ENCODE peak calls at places on chromosomes 7 and 10, in six cellular contexts. W, C, B, Z, X and U are unnamed samples.
A peak's percentile ranks its signal among the peaks of the same experiment; 100 is the strongest.

GRCh38 chr7:35519971-35520809 is 174.7 kb downstream of the HERPUD2 start:
- DNase-seq in B (no peak), W (peak; percentile 71), C (peak; percentile 52), Z (peak; percentile 45), X (peak; percentile 73), U (peak; percentile 4)

GRCh38 chr7:55308186-55308929 is 56.8 kb upstream of the LANCL2 start:
- DNase-seq in B (no peak), C (peak; percentile 87), W (no peak), X (no peak), Z (peak; percentile 30), U (no peak)

GRCh38 chr10:61613665-61614064 is 49.1 kb upstream of the CABCOCO1 start:
- DNase-seq in C (no peak), X (no peak), Z (no peak), W (no peak), B (no peak), U (no peak)

GRCh38 chr7:111009641-111010040 is 81.3 kb upstream of the LRRN3 start:
- DNase-seq in C (no peak), B (no peak), W (no peak), X (no peak), Z (no peak), U (no peak)

GRCh38 chr10:32084484-32084883 is 28.3 kb upstream of the KIF5B start:
- DNase-seq in W (no peak), Z (no peak), C (no peak), X (no peak), B (no peak), U (no peak)

GRCh38 chr10:4083509-4084003 is 298.5 kb upstream of the KLF6 start:
- DNase-seq in B (no peak), Z (no peak), C (no peak), W (no peak), X (no peak), U (no peak)

GRCh38 chr7:107208563-107208962 is 39.8 kb downstream of the HBP1 start:
- DNase-seq in Z (no peak), C (no peak), W (no peak), X (peak; percentile 28), B (no peak), U (no peak)

GRCh38 chr10:104232613-104233102 is 494 bp upstream of the CFAP43 start:
- DNase-seq in B (no peak), X (no peak), W (no peak), Z (peak; percentile 33), C (no peak), U (no peak)

GRCh38 chr10:92091965-92092364 is 168.4 kb downstream of the BTAF1 start:
- DNase-seq in X (no peak), Z (no peak), B (no peak), C (no peak), W (no peak), U (no peak)

GRCh38 chr7:131959106-131959812 is 402.8 kb upstream of the PODXL start:
- DNase-seq in X (no peak), Z (no peak), C (no peak), B (no peak), W (no peak), U (no peak)

GRCh38 chr10:116465541-116465940 is 37.9 kb downstream of the PNLIPRP3 start:
- DNase-seq in C (no peak), Z (no peak), B (no peak), X (no peak), W (no peak), U (no peak)

GRCh38 chr7:138890782-138891445 is 90.3 kb downstream of the KIAA1549 start:
- DNase-seq in B (no peak), W (peak; percentile 82), C (peak; percentile 22), Z (peak; percentile 73), X (no peak), U (no peak)

GRCh38 chr10:132158122-132158741 is 28.5 kb upstream of the DPYSL4 start:
- DNase-seq in C (no peak), B (no peak), W (no peak), Z (no peak), X (no peak), U (no peak)

GRCh38 chr10:126481181-126481580 is 92.9 kb upstream of the ADAM12 start:
- DNase-seq in W (no peak), B (no peak), X (no peak), C (no peak), Z (no peak), U (no peak)

DNA sequence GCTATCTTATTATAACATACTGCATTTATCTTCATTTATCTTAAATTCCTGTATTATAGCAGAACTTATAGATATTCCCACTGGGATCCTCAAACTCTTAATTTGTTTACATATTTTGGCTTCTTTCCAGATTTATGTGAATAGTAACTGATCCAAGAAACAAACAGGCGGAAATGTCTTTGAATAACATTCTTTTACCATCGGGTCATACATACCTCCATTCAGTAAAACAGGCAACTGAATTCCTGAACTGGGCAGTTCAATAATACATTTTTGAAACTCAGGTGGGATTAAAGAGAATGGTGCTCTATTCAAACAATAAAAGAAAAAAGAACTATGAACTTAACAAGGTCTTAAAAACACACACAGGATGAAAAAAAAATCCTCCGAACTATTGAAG is 337.4 kb downstream of the CRPPA start:
- DNase-seq in W (peak; percentile 47), X (no peak), Z (no peak), C (peak; percentile 9), B (no peak), U (no peak)
- TF ChIP-seq CEBPB in W (no peak), X (no peak), Z (no peak), C (no peak), B (no peak), U (no peak)

DNA sequence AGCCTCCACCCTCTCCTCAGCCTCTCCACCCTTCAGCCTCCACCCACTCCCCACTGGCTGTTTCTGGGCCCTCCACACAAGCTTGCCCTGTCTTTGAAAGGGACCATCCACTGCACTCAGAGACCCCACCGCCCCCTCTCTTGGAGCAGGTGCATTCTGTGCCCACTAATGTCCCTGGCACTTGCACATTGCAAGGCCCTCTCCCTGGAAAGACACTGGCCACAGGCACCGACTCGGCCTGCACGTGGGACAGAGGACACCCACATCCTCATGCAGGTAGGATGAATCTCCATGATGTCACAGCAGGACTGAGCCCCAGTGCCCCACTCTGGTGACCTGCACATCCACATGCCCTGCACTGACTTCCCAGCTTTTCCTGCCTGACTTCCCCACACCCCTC is 36.8 kb upstream of the EBF3 start:
- DNase-seq in C (no peak), W (no peak), X (no peak), B (no peak), Z (no peak), U (no peak)
- TF ChIP-seq RFX5 in C (no peak), W (no peak), X (no peak), B (no peak), Z (no peak), U (no peak)

GRCh38 chr10:82221750-82222149 is 346.8 kb downstream of the NRG3 start:
- DNase-seq in X (no peak), C (no peak), B (no peak), W (no peak), Z (no peak), U (no peak)
- TF ChIP-seq CEBPB in X (no peak), C (no peak), B (no peak), W (no peak), Z (no peak), U (no peak)

GRCh38 chr7:134016223-134016941 is 110.8 kb upstream of the LRGUK start:
- DNase-seq in B (no peak), Z (peak; percentile 21), C (peak; percentile 39), X (peak; percentile 57), W (peak; percentile 65), U (no peak)
- TF ChIP-seq RFX5 in B (no peak), Z (no peak), C (no peak), X (no peak), W (no peak), U (no peak)

DNA sequence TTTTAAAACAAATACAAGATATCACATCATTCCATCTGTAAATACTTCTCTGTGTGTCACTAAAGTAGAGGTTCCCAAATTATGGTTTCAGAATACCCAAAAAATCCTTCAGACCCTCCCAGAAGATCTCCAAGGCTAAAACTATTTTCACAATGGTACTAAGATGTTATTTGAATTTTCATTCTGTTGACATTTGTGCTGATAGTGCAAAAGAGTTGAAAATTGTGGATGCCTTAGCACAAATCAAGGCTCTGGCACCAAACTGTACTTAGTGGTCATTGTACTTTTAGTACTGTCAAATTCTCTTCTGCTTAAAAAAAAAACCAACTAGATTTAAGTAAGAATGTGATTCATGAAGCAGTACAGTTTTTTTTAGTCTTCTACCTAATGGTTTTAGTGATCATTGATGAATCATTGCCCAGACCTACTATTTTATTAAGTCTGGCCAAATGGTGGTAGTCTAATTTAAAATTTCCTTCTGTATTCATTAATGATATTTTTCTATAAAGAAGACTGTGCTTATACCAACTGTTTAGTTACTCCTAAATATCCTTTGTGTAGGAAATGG is 50.5 kb downstream of the TPST1 start:
- DNase-seq in Z (no peak), W (no peak), B (no peak), C (peak; percentile 73), X (no peak), U (no peak)
- TF ChIP-seq CEBPB in Z (no peak), W (no peak), B (no peak), C (no peak), X (no peak), U (no peak)

GRCh38 chr10:114043532-114044250 is at the start of gene ADRB1:
- DNase-seq in W (peak; percentile 88), B (no peak), Z (peak; percentile 28), C (peak; percentile 5), X (peak; percentile 15), U (peak; percentile 26)
- TF ChIP-seq RFX5 in W (no peak), B (no peak), Z (no peak), C (no peak), X (no peak), U (no peak)

DNA sequence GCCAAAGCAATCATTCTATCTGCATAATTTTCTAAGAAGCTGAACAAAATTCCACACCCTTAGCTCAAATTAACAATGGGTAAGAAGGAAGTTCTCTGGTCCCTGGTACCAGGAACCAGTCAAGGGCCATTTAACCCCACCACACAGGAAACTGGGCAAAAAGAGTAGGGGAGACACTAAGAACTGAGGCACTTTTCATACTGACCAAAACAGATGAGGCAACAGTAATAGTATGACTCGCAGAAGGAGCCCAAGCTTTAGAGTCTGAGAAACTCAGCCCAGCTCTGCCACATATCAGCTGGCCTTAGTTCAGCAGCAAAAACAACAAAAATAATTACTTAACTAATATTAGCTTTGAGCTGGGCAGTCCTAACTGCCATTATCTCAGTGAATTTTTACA is 221.3 kb downstream of the FAM107B start:
- DNase-seq in Z (peak; percentile 40), X (no peak), B (no peak), C (peak; percentile 87), W (no peak), U (no peak)
- TF ChIP-seq CEBPB in Z (peak; percentile 40), X (no peak), B (no peak), C (peak; percentile 94), W (no peak), U (no peak)